ENCODE peak calls at places on chromosome 20, in seven cellular contexts. P is cardiac muscle cell, X is HL-60, S is AG04450, T is spleen, I is BJ, E is GM23248. R is an unnamed sample.

GRCh38 chr20:41308290-41308691 is 9.2 kb downstream of the ZHX3 start:
- DNase-seq in P (peak), X (peak), S (peak), T (no peak), I (peak), E (peak), R (no peak)

GRCh38 chr20:63498950-63499332 is at the start of gene EEF1A2:
- DNase-seq in P (no peak), X (no peak), S (no peak), T (peak), I (no peak), E (peak), R (no peak)

GRCh38 chr20:51931321-51931720 is 129.0 kb upstream of the SALL4 start:
- DNase-seq in P (no peak), X (no peak), S (no peak), T (no peak), I (no peak), E (no peak), R (no peak)

GRCh38 chr20:4607287-4607713 is 114.4 kb upstream of the PRND start:
- DNase-seq in P (peak), X (peak), S (peak), T (no peak), I (no peak), E (peak), R (no peak)

GRCh38 chr20:58389324-58389967 is 417 bp downstream of the VAPB start:
- DNase-seq in P (peak), X (peak), S (no peak), T (no peak), I (no peak), E (peak), R (no peak)

GRCh38 chr20:41509801-41510200 is 108.4 kb downstream of the CHD6 start:
- DNase-seq in P (peak), X (no peak), S (no peak), T (no peak), I (no peak), E (peak), R (no peak)

GRCh38 chr20:50870572-50871161 is 60.6 kb downstream of the ADNP start:
- DNase-seq in P (peak), X (no peak), S (no peak), T (peak), I (no peak), E (no peak), R (no peak)

GRCh38 chr20:9119776-9120175 is 50.9 kb downstream of the PLCB4 start:
- DNase-seq in P (no peak), X (no peak), S (no peak), T (no peak), I (no peak), E (no peak), R (no peak)

DNA sequence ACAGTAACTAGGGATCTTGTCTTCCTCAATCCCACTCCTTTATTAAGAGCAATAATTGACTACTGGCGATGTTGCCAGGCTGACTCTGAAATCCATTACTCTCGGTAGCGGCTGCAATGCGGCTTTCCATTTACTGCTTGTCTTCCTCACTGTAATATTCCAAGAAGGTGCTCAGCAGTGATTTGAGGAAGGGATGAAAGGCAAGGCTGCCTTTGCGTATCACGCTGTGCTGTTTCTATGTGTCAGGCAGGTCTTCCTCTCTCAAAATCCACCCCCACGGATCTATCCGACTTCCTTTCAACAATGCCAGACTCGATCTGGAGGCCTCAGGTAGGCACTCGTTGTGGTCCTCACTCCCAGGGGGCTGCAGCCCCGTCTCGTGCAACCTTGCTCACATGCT is 261.4 kb upstream of the CDH4 start:
- DNase-seq in P (no peak), X (no peak), S (no peak), T (no peak), I (no peak), E (no peak), R (no peak)
- H3K4me3 ChIP-seq in P (no peak), X (no peak), S (no peak), T (no peak), I (no peak), E (no peak), R (no peak)

GRCh38 chr20:17518339-17519052 is 12.7 kb downstream of the BFSP1 start:
- DNase-seq in P (no peak), X (no peak), S (no peak), T (no peak), I (no peak), E (peak), R (peak)
- H3K4me3 ChIP-seq in P (no peak), X (no peak), S (no peak), T (no peak), I (no peak), E (no peak), R (no peak)

GRCh38 chr20:53582574-53583351 is 10.9 kb downstream of the ZNF217 start:
- DNase-seq in P (peak), X (peak), S (peak), T (no peak), I (peak), E (peak), R (no peak)

GRCh38 chr20:53579581-53580375 is 13.9 kb downstream of the ZNF217 start:
- DNase-seq in P (peak), X (peak), S (no peak), T (no peak), I (no peak), E (peak), R (no peak)

GRCh38 chr20:53580376-53581111 is 13.1 kb downstream of the ZNF217 start:
- DNase-seq in P (no peak), X (no peak), S (no peak), T (no peak), I (no peak), E (peak), R (peak)

GRCh38 chr20:53579266-53579580 is 14.4 kb downstream of the ZNF217 start:
- DNase-seq in P (no peak), X (no peak), S (no peak), T (no peak), I (no peak), E (no peak), R (no peak)

GRCh38 chr20:53581444-53582311 is 12.0 kb downstream of the ZNF217 start:
- DNase-seq in P (no peak), X (peak), S (no peak), T (peak), I (no peak), E (no peak), R (no peak)
- H3K4me3 ChIP-seq in P (no peak), X (peak), S (no peak), T (peak), I (no peak), E (no peak), R (no peak)

DNA sequence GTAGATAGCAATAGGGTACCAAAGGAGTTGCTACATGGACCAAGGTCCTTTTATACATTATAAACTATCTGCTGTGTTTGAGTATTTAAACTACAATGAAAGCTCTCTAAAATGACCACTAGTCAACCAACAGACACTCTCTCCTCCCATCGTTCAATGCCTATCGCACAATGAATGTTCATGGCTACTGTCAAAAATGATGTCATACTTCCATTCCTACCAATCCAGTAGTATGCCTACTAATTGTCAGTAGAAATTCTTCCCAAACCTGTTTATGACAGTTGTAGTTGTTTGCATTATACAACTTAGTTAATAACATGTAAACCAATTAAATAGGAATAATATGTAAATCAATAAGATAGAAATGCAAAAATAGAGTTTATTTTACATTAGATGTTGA is 39.0 kb upstream of the VSX1 start:
- DNase-seq in P (no peak), X (no peak), S (no peak), T (no peak), I (no peak), E (no peak), R (no peak)
- H3K4me3 ChIP-seq in P (no peak), X (no peak), S (no peak), T (no peak), I (no peak), E (no peak), R (no peak)

DNA sequence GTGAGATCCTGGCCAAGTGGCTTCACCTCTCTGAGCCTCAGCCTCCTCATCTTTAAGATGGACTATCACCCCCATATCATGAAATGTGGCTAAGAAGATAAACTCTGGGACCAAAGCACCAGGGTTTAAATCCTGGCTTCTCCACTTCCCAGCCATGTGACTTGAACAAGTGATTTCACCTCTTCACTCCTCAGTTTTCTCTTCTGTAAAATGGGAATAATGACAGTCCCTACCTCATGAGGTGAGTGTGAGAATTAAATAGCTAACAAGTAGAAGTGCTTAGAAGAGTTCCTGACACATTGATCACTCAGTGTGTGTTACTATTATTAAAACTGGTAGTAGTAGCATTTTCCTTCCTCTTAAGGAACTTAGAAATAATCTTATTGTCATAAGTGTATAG is 516.9 kb upstream of the SULF2 start:
- DNase-seq in P (no peak), X (no peak), S (no peak), T (no peak), I (no peak), E (no peak), R (no peak)
- H3K4me3 ChIP-seq in P (no peak), X (no peak), S (no peak), T (no peak), I (no peak), E (no peak), R (no peak)

GRCh38 chr20:47355489-47356219 is 845 bp downstream of the ZMYND8 start:
- DNase-seq in P (peak), X (no peak), S (no peak), T (peak), I (no peak), E (peak), R (no peak)

GRCh38 chr20:47354710-47355488 is 1.6 kb downstream of the ZMYND8 start:
- DNase-seq in P (peak), X (no peak), S (no peak), T (peak), I (no peak), E (peak), R (no peak)

GRCh38 chr20:47353224-47353696 is 3.2 kb downstream of the ZMYND8 start:
- DNase-seq in P (no peak), X (no peak), S (no peak), T (no peak), I (no peak), E (no peak), R (no peak)

GRCh38 chr20:47353697-47354387 is 2.7 kb downstream of the ZMYND8 start:
- DNase-seq in P (peak), X (no peak), S (no peak), T (no peak), I (no peak), E (peak), R (no peak)

GRCh38 chr20:47354388-47354709 is 2.1 kb downstream of the ZMYND8 start:
- DNase-seq in P (no peak), X (no peak), S (no peak), T (no peak), I (no peak), E (no peak), R (no peak)
- H3K4me3 ChIP-seq in P (peak), X (peak), S (peak), T (peak), I (no peak), E (peak), R (no peak)

R was measured in lower leg skin.